ENCODE peak calls at places on chromosomes 5 and 9, in five cellular contexts. One of them, this sample, is unnamed.

GRCh38 chr9:124291801-124292396 is 34.1 kb downstream of the NEK6 start:
- DNase-seq in endothelial cell of umbilical vein: no peak
- DNase-seq in adrenal gland: no peak
- DNase-seq in upper lobe of left lung: peak; percentile 48
- DNase-seq in spleen: peak; percentile 80
- DNase-seq in this sample: no peak

GRCh38 chr9:14066815-14067214 is 247.1 kb downstream of the NFIB start:
- DNase-seq in endothelial cell of umbilical vein: peak; percentile 72
- DNase-seq in adrenal gland: no peak
- DNase-seq in upper lobe of left lung: no peak
- DNase-seq in spleen: no peak
- DNase-seq in this sample: no peak

GRCh38 chr5:178784391-178784790 is 53.9 kb upstream of the ZNF354A start:
- DNase-seq in endothelial cell of umbilical vein: no peak
- DNase-seq in adrenal gland: no peak
- DNase-seq in upper lobe of left lung: no peak
- DNase-seq in spleen: no peak
- DNase-seq in this sample: no peak

GRCh38 chr5:124605516-124605915 is 140.9 kb downstream of the ZNF608 start:
- DNase-seq in endothelial cell of umbilical vein: peak; percentile 97
- DNase-seq in adrenal gland: peak; percentile 16
- DNase-seq in upper lobe of left lung: no peak
- DNase-seq in spleen: no peak
- DNase-seq in this sample: no peak

GRCh38 chr5:135831439-135832262 is 2.8 kb upstream of the SLC25A48 start:
- DNase-seq in endothelial cell of umbilical vein: no peak
- DNase-seq in adrenal gland: no peak
- DNase-seq in upper lobe of left lung: no peak
- DNase-seq in spleen: peak; percentile 70
- DNase-seq in this sample: no peak

GRCh38 chr9:893843-894420 is 52.4 kb downstream of the DMRT1 start:
- DNase-seq in endothelial cell of umbilical vein: peak; percentile 34
- DNase-seq in adrenal gland: peak; percentile 52
- DNase-seq in upper lobe of left lung: peak; percentile 67
- DNase-seq in spleen: peak; percentile 76
- DNase-seq in this sample: peak; percentile 58

GRCh38 chr9:20315672-20316071 is 306.6 kb downstream of the MLLT3 start:
- DNase-seq in endothelial cell of umbilical vein: no peak
- DNase-seq in adrenal gland: peak; percentile 26
- DNase-seq in upper lobe of left lung: no peak
- DNase-seq in spleen: no peak
- DNase-seq in this sample: no peak

GRCh38 chr9:69122086-69122390 is 52.0 kb upstream of the TJP2 start:
- DNase-seq in endothelial cell of umbilical vein: no peak
- DNase-seq in adrenal gland: peak; percentile 80
- DNase-seq in upper lobe of left lung: peak; percentile 78
- DNase-seq in spleen: peak; percentile 84
- DNase-seq in this sample: peak; percentile 81

GRCh38 chr5:135335031-135335828 is 63.8 kb downstream of the MACROH2A1 start:
- DNase-seq in endothelial cell of umbilical vein: no peak
- DNase-seq in adrenal gland: no peak
- DNase-seq in upper lobe of left lung: no peak
- DNase-seq in spleen: no peak
- DNase-seq in this sample: no peak

GRCh38 chr9:123448247-123448646 is 92.2 kb downstream of the CRB2 start:
- DNase-seq in endothelial cell of umbilical vein: no peak
- DNase-seq in adrenal gland: no peak
- DNase-seq in upper lobe of left lung: no peak
- DNase-seq in spleen: peak; percentile 4
- DNase-seq in this sample: peak; percentile 11

GRCh38 chr5:135671052-135671451 is 92.3 kb upstream of the CXCL14 start:
- DNase-seq in endothelial cell of umbilical vein: no peak
- DNase-seq in adrenal gland: no peak
- DNase-seq in upper lobe of left lung: no peak
- DNase-seq in spleen: no peak
- DNase-seq in this sample: no peak

GRCh38 chr5:56475689-56476486 is 242.8 kb upstream of the ANKRD55 start:
- DNase-seq in endothelial cell of umbilical vein: no peak
- DNase-seq in adrenal gland: no peak
- DNase-seq in upper lobe of left lung: no peak
- DNase-seq in spleen: no peak
- DNase-seq in this sample: no peak

GRCh38 chr5:114789773-114790402 is 379.8 kb downstream of the TRIM36 start:
- DNase-seq in endothelial cell of umbilical vein: no peak
- DNase-seq in adrenal gland: no peak
- DNase-seq in upper lobe of left lung: no peak
- DNase-seq in spleen: no peak
- DNase-seq in this sample: no peak

DNA sequence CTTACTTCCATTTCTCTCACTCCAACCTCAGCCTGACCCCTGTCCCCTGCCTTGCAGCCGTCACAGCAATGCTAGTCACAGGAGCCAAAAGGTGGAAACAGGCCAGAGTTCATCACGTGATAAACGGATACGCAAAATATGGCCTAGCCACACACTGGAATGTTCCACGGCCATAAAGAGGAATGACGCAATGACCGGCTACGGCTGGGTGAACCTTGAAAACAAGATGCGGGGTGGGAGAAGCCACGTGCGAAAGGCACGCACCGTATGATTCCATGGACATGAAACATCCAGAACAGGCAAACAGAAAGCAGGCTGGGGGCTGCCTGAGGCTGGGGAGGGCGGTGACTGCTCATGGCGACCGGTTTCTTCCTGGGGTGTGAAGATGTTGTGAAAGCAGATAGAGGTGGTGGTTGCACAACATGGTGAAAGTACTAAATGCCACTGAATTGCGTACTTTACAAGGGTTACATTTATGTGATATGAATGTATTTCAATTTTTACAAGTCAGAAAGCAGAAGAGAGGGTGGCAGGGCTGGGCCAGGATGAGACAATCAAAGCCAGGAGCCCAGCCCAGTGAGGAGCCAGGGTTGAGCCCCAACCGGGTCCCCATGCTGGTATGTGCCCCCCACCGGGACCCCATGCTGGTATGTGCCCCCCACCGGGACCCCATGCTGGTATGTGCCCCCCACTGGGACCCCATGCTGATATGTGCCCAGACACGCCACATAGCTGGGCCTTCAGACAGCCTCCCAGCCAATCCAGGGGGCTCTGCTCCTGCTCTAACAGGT is 117.8 kb upstream of the SARDH start:
- DNase-seq in endothelial cell of umbilical vein: peak; percentile 89
- DNase-seq in adrenal gland: peak; percentile 83
- DNase-seq in upper lobe of left lung: peak; percentile 78
- DNase-seq in spleen: no peak
- DNase-seq in this sample: peak; percentile 82
- TF ChIP-seq POLR2A in endothelial cell of umbilical vein: no peak
- TF ChIP-seq POLR2A in adrenal gland: no peak
- TF ChIP-seq POLR2A in upper lobe of left lung: no peak
- TF ChIP-seq POLR2A in spleen: no peak
- TF ChIP-seq POLR2A in this sample: peak; percentile 19

GRCh38 chr9:109500421-109500974 is 2.4 kb upstream of the PTPN3 start:
- DNase-seq in endothelial cell of umbilical vein: no peak
- DNase-seq in adrenal gland: no peak
- DNase-seq in upper lobe of left lung: no peak
- DNase-seq in spleen: no peak
- DNase-seq in this sample: no peak
- H3K27me3 ChIP-seq in endothelial cell of umbilical vein: peaks cover 64% of the 10 kb centered on the region
- H3K27me3 ChIP-seq in adrenal gland: peaks cover 17% of the 10 kb centered on the region
- H3K27me3 ChIP-seq in upper lobe of left lung: no peaks in the 10 kb centered on the region
- H3K27me3 ChIP-seq in spleen: peaks cover 25% of the 10 kb centered on the region
- H3K27me3 ChIP-seq in this sample: no peaks in the 10 kb centered on the region

GRCh38 chr9:88657893-88658292 is 122.9 kb downstream of the NXNL2 start:
- DNase-seq in endothelial cell of umbilical vein: no peak
- DNase-seq in adrenal gland: no peak
- DNase-seq in upper lobe of left lung: no peak
- DNase-seq in spleen: no peak
- DNase-seq in this sample: no peak

GRCh38 chr9:88652876-88653275 is 117.9 kb downstream of the NXNL2 start:
- DNase-seq in endothelial cell of umbilical vein: no peak
- DNase-seq in adrenal gland: no peak
- DNase-seq in upper lobe of left lung: no peak
- DNase-seq in spleen: no peak
- DNase-seq in this sample: no peak

GRCh38 chr9:88653926-88654325 is 118.9 kb downstream of the NXNL2 start:
- DNase-seq in endothelial cell of umbilical vein: no peak
- DNase-seq in adrenal gland: no peak
- DNase-seq in upper lobe of left lung: no peak
- DNase-seq in spleen: no peak
- DNase-seq in this sample: no peak

GRCh38 chr9:88646539-88646938 is 111.6 kb downstream of the NXNL2 start:
- DNase-seq in endothelial cell of umbilical vein: no peak
- DNase-seq in adrenal gland: no peak
- DNase-seq in upper lobe of left lung: no peak
- DNase-seq in spleen: no peak
- DNase-seq in this sample: no peak

GRCh38 chr9:88651682-88652633 is 117.0 kb downstream of the NXNL2 start:
- DNase-seq in endothelial cell of umbilical vein: no peak
- DNase-seq in adrenal gland: peak; percentile 93
- DNase-seq in upper lobe of left lung: peak; percentile 41
- DNase-seq in spleen: no peak
- DNase-seq in this sample: peak; percentile 45
- H3K4me3 ChIP-seq in endothelial cell of umbilical vein: no peak overlapping the region
- H3K4me3 ChIP-seq in adrenal gland: no peak overlapping the region
- H3K4me3 ChIP-seq in upper lobe of left lung: no peak overlapping the region
- H3K4me3 ChIP-seq in spleen: no peak overlapping the region
- H3K4me3 ChIP-seq in this sample: no peak overlapping the region

GRCh38 chr5:176537608-176538504 is 654 bp upstream of the RNF44 start:
- DNase-seq in endothelial cell of umbilical vein: peak; percentile 99
- DNase-seq in adrenal gland: peak; percentile 99
- DNase-seq in upper lobe of left lung: peak; percentile 100
- DNase-seq in spleen: peak; percentile 99
- DNase-seq in this sample: peak; percentile 98
- TF ChIP-seq POLR2A in endothelial cell of umbilical vein: no peak
- TF ChIP-seq POLR2A in adrenal gland: no peak
- TF ChIP-seq POLR2A in upper lobe of left lung: no peak
- TF ChIP-seq POLR2A in spleen: peak; percentile 37
- TF ChIP-seq POLR2A in this sample: peak; percentile 51

DNA sequence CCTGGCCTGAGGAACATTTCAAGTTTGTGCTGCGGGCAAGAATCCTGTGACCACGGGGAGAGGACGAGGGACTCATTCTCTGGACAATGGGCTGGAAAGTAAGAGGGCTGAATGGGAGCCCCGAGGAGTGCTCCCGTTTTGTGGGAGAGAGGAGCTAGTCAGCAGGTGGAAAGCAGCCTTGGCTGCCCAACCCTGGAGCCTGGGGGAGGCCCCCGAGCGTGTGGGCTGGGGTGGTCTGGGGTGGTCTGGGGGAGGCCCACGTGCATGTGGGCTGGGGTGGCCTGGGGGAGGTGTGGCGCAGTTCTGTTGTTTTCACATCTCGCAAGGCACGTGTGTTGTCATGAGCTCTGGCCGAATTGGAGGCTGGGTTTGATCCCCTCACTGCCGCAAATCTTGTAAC is 27.5 kb downstream of the EHMT1 start:
- DNase-seq in endothelial cell of umbilical vein: no peak
- DNase-seq in adrenal gland: no peak
- DNase-seq in upper lobe of left lung: no peak
- DNase-seq in spleen: peak; percentile 59
- DNase-seq in this sample: no peak
- H3K27me3 ChIP-seq in endothelial cell of umbilical vein: no peaks in the 10 kb centered on the region
- H3K27me3 ChIP-seq in adrenal gland: no peaks in the 10 kb centered on the region
- H3K27me3 ChIP-seq in upper lobe of left lung: no peaks in the 10 kb centered on the region
- H3K27me3 ChIP-seq in spleen: no peaks in the 10 kb centered on the region
- H3K27me3 ChIP-seq in this sample: no peaks in the 10 kb centered on the region

GRCh38 chr9:130265431-130266235 is at the start of gene HMCN2:
- DNase-seq in endothelial cell of umbilical vein: no peak
- DNase-seq in adrenal gland: peak; percentile 35
- DNase-seq in upper lobe of left lung: no peak
- DNase-seq in spleen: peak; percentile 47
- DNase-seq in this sample: peak; percentile 57

GRCh38 chr9:130266236-130267098 is 907 bp downstream of the HMCN2 start:
- DNase-seq in endothelial cell of umbilical vein: no peak
- DNase-seq in adrenal gland: no peak
- DNase-seq in upper lobe of left lung: no peak
- DNase-seq in spleen: peak; percentile 28
- DNase-seq in this sample: no peak

GRCh38 chr9:130262771-130263170 is 2.8 kb upstream of the HMCN2 start:
- DNase-seq in endothelial cell of umbilical vein: no peak
- DNase-seq in adrenal gland: no peak
- DNase-seq in upper lobe of left lung: no peak
- DNase-seq in spleen: peak; percentile 29
- DNase-seq in this sample: no peak

GRCh38 chr9:130263601-130264413 is 1.8 kb upstream of the HMCN2 start:
- DNase-seq in endothelial cell of umbilical vein: no peak
- DNase-seq in adrenal gland: no peak
- DNase-seq in upper lobe of left lung: no peak
- DNase-seq in spleen: peak; percentile 43
- DNase-seq in this sample: peak; percentile 88

GRCh38 chr9:130264414-130265350 is 878 bp upstream of the HMCN2 start:
- DNase-seq in endothelial cell of umbilical vein: no peak
- DNase-seq in adrenal gland: no peak
- DNase-seq in upper lobe of left lung: no peak
- DNase-seq in spleen: peak; percentile 48
- DNase-seq in this sample: no peak
- H3K4me3 ChIP-seq in endothelial cell of umbilical vein: no peak overlapping the region
- H3K4me3 ChIP-seq in adrenal gland: no peak overlapping the region
- H3K4me3 ChIP-seq in upper lobe of left lung: no peak overlapping the region
- H3K4me3 ChIP-seq in spleen: no peak overlapping the region
- H3K4me3 ChIP-seq in this sample: no peak overlapping the region

GRCh38 chr5:132962429-132962928 is 955 bp downstream of the AFF4 start:
- DNase-seq in endothelial cell of umbilical vein: peak; percentile 84
- DNase-seq in adrenal gland: peak; percentile 43
- DNase-seq in upper lobe of left lung: no peak
- DNase-seq in spleen: no peak
- DNase-seq in this sample: no peak
- TF ChIP-seq POLR2A in endothelial cell of umbilical vein: peak; percentile 32
- TF ChIP-seq POLR2A in adrenal gland: no peak
- TF ChIP-seq POLR2A in upper lobe of left lung: no peak
- TF ChIP-seq POLR2A in spleen: no peak
- TF ChIP-seq POLR2A in this sample: no peak

DNA sequence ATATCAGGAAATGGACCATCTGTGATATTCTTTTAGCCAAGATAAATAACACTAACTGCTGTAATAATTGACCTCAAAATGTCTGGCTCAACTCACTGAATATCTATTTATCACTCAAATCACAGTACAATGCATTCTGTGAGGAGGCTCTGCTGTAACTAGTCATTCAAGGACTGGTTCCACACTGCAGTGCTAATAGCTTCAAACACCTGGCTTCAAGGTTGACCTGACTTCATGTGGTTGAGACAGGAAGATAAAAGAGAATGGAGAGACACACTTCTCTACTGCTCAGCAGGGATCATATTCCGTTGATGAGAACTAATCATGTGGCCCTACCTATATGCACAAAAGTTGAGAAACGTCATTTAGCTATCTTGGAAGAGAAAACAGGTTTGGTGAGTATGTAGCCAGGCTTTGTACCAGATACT is 3.4 kb upstream of the RHOBTB3 start:
- DNase-seq in endothelial cell of umbilical vein: no peak
- DNase-seq in adrenal gland: no peak
- DNase-seq in upper lobe of left lung: no peak
- DNase-seq in spleen: no peak
- DNase-seq in this sample: no peak
- H3K27me3 ChIP-seq in endothelial cell of umbilical vein: no peaks in the 10 kb centered on the region
- H3K27me3 ChIP-seq in adrenal gland: no peaks in the 10 kb centered on the region
- H3K27me3 ChIP-seq in upper lobe of left lung: no peaks in the 10 kb centered on the region
- H3K27me3 ChIP-seq in spleen: no peaks in the 10 kb centered on the region
- H3K27me3 ChIP-seq in this sample: no peaks in the 10 kb centered on the region